ENCODE peak calls at places on chromosomes 4 and X, in five cellular contexts. E is heart left ventricle, X is keratinocyte, S is stomach, K is ovary. R is an unnamed sample. For H3K36me3, the result is how much of the 10 kb centered on the place peaks cover.

GRCh38 chr4:176538217-176538925 is 218.6 kb downstream of the SPCS3 start:
- DNase-seq in E (no peak), X (peak), S (no peak), K (no peak), R (peak)

GRCh38 chrX:108456971-108457477 is 17.4 kb downstream of the COL4A5 start:
- DNase-seq in E (no peak), X (no peak), S (no peak), K (no peak), R (no peak)

GRCh38 chrX:50067435-50068292 is 133.1 kb downstream of the AKAP4 start:
- DNase-seq in E (no peak), X (no peak), S (no peak), K (no peak), R (no peak)

GRCh38 chrX:154058207-154058997 is 38.7 kb upstream of the IRAK1 start:
- DNase-seq in E (no peak), X (no peak), S (no peak), K (no peak), R (no peak)

GRCh38 chrX:45454235-45454634 is 253.6 kb upstream of the DIPK2B start:
- DNase-seq in E (no peak), X (no peak), S (no peak), K (no peak), R (no peak)

GRCh38 chr4:65559270-65559669 is 111.0 kb downstream of the EPHA5 start:
- DNase-seq in E (no peak), X (no peak), S (no peak), K (no peak), R (no peak)

GRCh38 chr4:88230953-88231835 is 53.2 kb downstream of the PPM1K start:
- DNase-seq in E (no peak), X (no peak), S (no peak), K (peak), R (no peak)

GRCh38 chr4:81135501-81135900 is 79.5 kb downstream of the PRKG2 start:
- DNase-seq in E (no peak), X (no peak), S (no peak), K (no peak), R (no peak)

GRCh38 chr4:121408-122084 is 2.8 kb upstream of the ZNF718 start:
- DNase-seq in E (no peak), X (no peak), S (no peak), K (peak), R (no peak)

GRCh38 chr4:27145556-27145955 is 284.9 kb downstream of the STIM2 start:
- DNase-seq in E (no peak), X (no peak), S (no peak), K (no peak), R (no peak)

GRCh38 chrX:13597928-13598327 is 28.5 kb downstream of the EGFL6 start:
- DNase-seq in E (no peak), X (no peak), S (no peak), K (no peak), R (no peak)

GRCh38 chrX:113009005-113009404 is 168.4 kb upstream of the AMOT start:
- DNase-seq in E (no peak), X (no peak), S (no peak), K (no peak), R (no peak)

GRCh38 chrX:19810809-19811208 is 76.6 kb downstream of the SH3KBP1 start:
- DNase-seq in E (no peak), X (no peak), S (no peak), K (no peak), R (no peak)

GRCh38 chr4:84968936-84969335 is 2.4 kb upstream of the WDFY3 start:
- DNase-seq in E (no peak), X (no peak), S (no peak), K (no peak), R (no peak)

GRCh38 chr4:25486171-25486570 is 109.1 kb downstream of the ANAPC4 start:
- DNase-seq in E (no peak), X (no peak), S (no peak), K (no peak), R (no peak)

GRCh38 chrX:110358548-110358947 is at the start of gene RTL9:
- DNase-seq in E (no peak), X (no peak), S (no peak), K (no peak), R (no peak)

GRCh38 chr4:186485621-186486062 is 69.7 kb downstream of the MTNR1A start:
- DNase-seq in E (no peak), X (no peak), S (no peak), K (no peak), R (no peak)

GRCh38 chr4:151276787-151277557 is at the start of gene PRSS48:
- DNase-seq in E (peak), X (no peak), S (peak), K (peak), R (no peak)

GRCh38 chr4:148349153-148349552 is 93.1 kb downstream of the NR3C2 start:
- DNase-seq in E (no peak), X (no peak), S (no peak), K (no peak), R (no peak)

GRCh38 chr4:3679851-3680311 is 86.3 kb upstream of the ADRA2C start:
- DNase-seq in E (no peak), X (no peak), S (no peak), K (no peak), R (no peak)

GRCh38 chr4:6230502-6230785 is 30.1 kb upstream of the JAKMIP1 start:
- DNase-seq in E (no peak), X (no peak), S (peak), K (no peak), R (no peak)

GRCh38 chrX:79365591-79365990 is 1.5 kb downstream of the ITM2A start:
- DNase-seq in E (no peak), X (no peak), S (no peak), K (no peak), R (no peak)

GRCh38 chrX:115373308-115373707 is 83.8 kb downstream of the LUZP4 start:
- DNase-seq in E (no peak), X (no peak), S (no peak), K (no peak), R (no peak)

GRCh38 chr4:83686166-83686565 is 150.3 kb downstream of the GPAT3 start:
- DNase-seq in E (no peak), X (peak), S (no peak), K (no peak), R (peak)

GRCh38 chr4:10020871-10021676 is at the start of gene SLC2A9:
- DNase-seq in E (no peak), X (no peak), S (no peak), K (no peak), R (no peak)

GRCh38 chr4:120691106-120691505 is 231.4 kb downstream of the PRDM5 start:
- DNase-seq in E (no peak), X (no peak), S (no peak), K (no peak), R (no peak)

GRCh38 chr4:120691536-120691935 is 231.0 kb downstream of the PRDM5 start:
- DNase-seq in E (no peak), X (no peak), S (no peak), K (no peak), R (no peak)

GRCh38 chr4:120693817-120694216 is 228.7 kb downstream of the PRDM5 start:
- DNase-seq in E (no peak), X (no peak), S (no peak), K (no peak), R (no peak)

GRCh38 chr4:120694973-120695372 is 227.6 kb downstream of the PRDM5 start:
- DNase-seq in E (no peak), X (peak), S (no peak), K (peak), R (no peak)

DNA sequence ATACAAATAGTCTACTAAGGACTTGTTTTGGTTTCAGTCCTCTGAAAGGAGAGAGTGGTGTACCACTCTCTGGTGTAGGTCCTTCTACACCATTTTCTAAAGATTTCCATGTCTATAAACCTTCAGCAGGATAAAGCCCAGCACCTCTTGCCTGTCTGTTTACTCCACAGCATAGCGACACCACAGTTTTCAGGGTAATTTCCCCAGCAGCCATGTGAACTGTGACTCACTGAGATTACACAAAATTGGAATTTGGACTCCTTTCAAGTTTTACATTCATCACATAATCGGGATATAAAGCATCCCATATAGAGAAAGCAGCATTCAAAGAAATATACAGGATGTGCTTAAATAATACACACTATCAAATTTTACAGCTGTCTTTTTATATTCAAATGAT is 229.6 kb downstream of the PRDM5 start:
- DNase-seq in E (no peak), X (peak), S (no peak), K (no peak), R (peak)
- TF ChIP-seq CTCF in E (no peak), X (no peak), S (no peak), K (no peak), R (no peak)

DNA sequence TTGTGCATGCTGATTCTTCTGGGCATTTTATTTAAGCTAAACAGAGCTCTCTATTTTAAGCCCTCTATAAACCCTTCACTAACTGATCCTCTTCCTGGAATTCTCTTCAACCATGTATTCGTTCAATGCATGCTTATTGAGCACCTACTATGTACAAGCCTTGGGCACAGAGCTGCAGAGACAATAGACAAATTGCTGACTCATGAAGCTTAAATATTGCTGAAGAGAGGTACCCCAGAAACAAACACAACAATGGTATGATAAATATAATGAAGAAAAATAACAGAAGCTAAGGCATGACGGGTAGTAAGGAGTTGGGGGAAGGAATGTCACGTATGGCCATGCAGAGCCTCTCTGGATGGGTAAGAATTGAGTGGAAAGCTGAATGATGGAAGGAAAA is 222.2 kb downstream of the PPARGC1A start:
- DNase-seq in E (no peak), X (no peak), S (no peak), K (no peak), R (no peak)
- H3K4me3 ChIP-seq in E (no peak), X (no peak), S (no peak), K (no peak), R (no peak)

GRCh38 chr4:39455486-39455885 is 3.2 kb downstream of the RPL9 start:
- DNase-seq in E (no peak), X (no peak), S (no peak), K (no peak), R (no peak)

GRCh38 chr4:39452860-39453587 is 5.7 kb downstream of the RPL9 start:
- DNase-seq in E (no peak), X (no peak), S (no peak), K (no peak), R (no peak)

GRCh38 chr4:39453738-39454137 is 5.0 kb downstream of the RPL9 start:
- DNase-seq in E (no peak), X (no peak), S (no peak), K (no peak), R (no peak)

GRCh38 chr4:39458505-39459300 is at the start of the genes LIAS and RPL9:
- DNase-seq in E (peak), X (peak), S (peak), K (peak), R (peak)

DNA sequence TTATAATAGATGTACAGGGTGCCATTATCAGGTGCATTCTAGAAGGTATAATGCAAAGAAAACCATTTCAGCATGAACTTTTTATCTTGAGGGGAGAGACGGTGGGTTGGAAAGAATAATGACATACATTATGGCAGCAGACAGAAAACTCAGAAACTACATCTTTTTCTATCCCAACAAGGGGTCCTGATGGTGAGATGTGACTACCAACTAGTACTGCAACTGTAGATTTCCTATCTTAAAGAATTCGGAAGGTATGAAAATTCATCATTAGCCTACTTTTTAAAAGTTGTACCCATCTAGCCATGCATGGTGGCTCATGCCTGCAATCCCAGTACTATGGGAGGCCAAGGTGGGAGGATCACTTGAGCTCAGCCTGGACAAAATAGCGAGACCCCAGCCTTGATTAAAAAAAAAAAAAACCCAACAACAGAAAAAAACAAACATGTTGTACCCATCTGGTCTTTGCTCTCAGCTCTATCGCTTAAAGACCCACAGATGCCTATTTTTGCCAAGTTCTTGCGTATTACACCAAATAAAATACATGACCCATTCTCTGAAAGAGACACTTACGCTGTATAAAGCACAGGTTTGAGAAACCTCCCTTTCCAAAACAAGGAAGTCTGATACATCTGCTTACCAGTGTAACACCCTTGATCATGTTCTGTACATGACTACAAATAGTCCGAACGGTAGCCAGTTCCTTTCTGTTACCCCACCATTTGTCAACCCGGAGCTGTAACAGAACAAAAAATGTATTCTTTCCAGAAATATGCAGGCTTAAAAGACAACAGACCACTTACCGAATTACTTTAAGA is 1.6 kb downstream of the RPL9 start:
- DNase-seq in E (no peak), X (no peak), S (no peak), K (no peak), R (no peak)
- H3K36me3 ChIP-seq in E (half or more), X (under half), S (half or more), K (under half), R (under half)

DNA sequence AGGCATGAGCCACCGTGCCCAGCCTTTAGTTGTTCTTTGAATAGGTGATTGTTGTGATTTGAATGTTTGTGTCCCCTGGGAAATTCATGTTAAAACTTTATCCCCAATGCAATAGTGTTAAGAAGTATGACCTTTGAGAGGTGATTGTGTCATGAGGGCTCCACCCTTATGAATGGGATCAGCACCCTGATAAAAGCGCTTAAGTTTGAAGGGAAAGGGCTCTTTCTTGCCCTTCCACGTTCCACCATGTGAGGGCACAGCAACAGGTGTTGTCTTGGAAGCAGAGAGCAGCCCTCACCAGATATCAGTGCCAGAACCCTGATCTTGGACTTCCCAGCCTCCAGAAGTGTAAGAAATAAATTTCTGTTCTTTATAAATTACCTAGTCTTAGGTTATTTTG is 33.7 kb upstream of the RP2 start:
- DNase-seq in E (no peak), X (no peak), S (no peak), K (no peak), R (no peak)
- TF ChIP-seq CTCF in E (no peak), X (peak), S (no peak), K (no peak), R (peak)

GRCh38 chrX:372856-373640 is 13.7 kb downstream of the PPP2R3B start:
- DNase-seq in E (no peak), X (no peak), S (no peak), K (no peak), R (no peak)
- H3K4me3 ChIP-seq in E (peak), X (peak), S (peak), K (no peak), R (peak)

GRCh38 chrX:21973321-21974010 is 33.0 kb downstream of the SMS start:
- DNase-seq in E (no peak), X (no peak), S (no peak), K (no peak), R (no peak)
- H3K36me3 ChIP-seq in E (under half), X (under half), S (under half), K (under half), R (under half)

DNA sequence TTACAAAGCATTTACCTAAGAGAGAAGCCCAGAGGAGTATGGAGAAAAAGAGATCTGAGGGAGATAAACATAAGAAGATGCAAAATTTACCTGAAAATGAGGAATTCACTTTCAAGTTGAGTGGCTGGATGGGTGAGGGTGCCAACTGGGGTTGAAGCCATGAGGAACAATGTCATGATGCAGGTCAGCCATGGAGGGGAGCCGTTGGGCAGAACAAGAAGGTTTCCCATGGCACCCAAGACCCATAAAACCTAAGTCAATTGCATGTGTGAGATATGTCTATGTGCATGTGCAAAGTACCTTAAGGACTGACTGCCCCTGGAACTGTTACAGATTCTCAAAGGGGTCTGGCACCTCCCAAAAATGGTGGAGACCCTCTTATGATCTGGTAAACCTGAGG is 46.6 kb upstream of the PRRG1 start:
- DNase-seq in E (peak), X (no peak), S (no peak), K (no peak), R (no peak)
- TF ChIP-seq CTCF in E (peak), X (peak), S (no peak), K (no peak), R (peak)

GRCh38 chr4:110544594-110544993 is 68.6 kb downstream of the ENPEP start:
- DNase-seq in E (no peak), X (no peak), S (no peak), K (no peak), R (no peak)

GRCh38 chr4:110543577-110543976 is 67.6 kb downstream of the ENPEP start:
- DNase-seq in E (no peak), X (no peak), S (no peak), K (no peak), R (no peak)

GRCh38 chr4:110540606-110541440 is 64.9 kb downstream of the ENPEP start:
- DNase-seq in E (no peak), X (peak), S (no peak), K (no peak), R (peak)
- H3K4me3 ChIP-seq in E (no peak), X (no peak), S (no peak), K (no peak), R (no peak)

GRCh38 chrX:121146059-121146628 is 98.7 kb downstream of the GLUD2 start:
- DNase-seq in E (no peak), X (no peak), S (no peak), K (no peak), R (no peak)
- H3K36me3 ChIP-seq in E (under half), X (under half), S (under half), K (under half), R (under half)